ENCODE peak calls at places on chromosome 9, in six cellular contexts. M is H1, B is IMR-90, G is neuronal stem cell, Y is mesenchymal stem cell, Q is trophoblast cell. P is an unnamed sample.

GRCh38 chr9:126342621-126343031 is 16.0 kb downstream of the MVB12B start:
- DNase-seq in M (no peak), B (no peak), G (no peak), Y (no peak), Q (no peak), P (no peak)

GRCh38 chr9:95189230-95190098 is 128.0 kb downstream of the FANCC start:
- DNase-seq in M (no peak), B (peak), G (no peak), Y (peak), Q (no peak), P (no peak)

GRCh38 chr9:93648836-93649235 is 72.5 kb downstream of the PHF2 start:
- DNase-seq in M (no peak), B (no peak), G (no peak), Y (no peak), Q (no peak), P (no peak)

GRCh38 chr9:128636024-128636390 is 20.6 kb downstream of the DYNC2I2 start:
- DNase-seq in M (peak), B (no peak), G (no peak), Y (no peak), Q (peak), P (peak)

GRCh38 chr9:34279431-34279830 is 49.6 kb downstream of the KIF24 start:
- DNase-seq in M (no peak), B (no peak), G (no peak), Y (no peak), Q (no peak), P (no peak)

GRCh38 chr9:112754578-112754977 is 4.0 kb downstream of the SNX30 start:
- DNase-seq in M (peak), B (peak), G (no peak), Y (no peak), Q (no peak), P (no peak)

GRCh38 chr9:99269429-99269828 is 47.3 kb downstream of the SEC61B start:
- DNase-seq in M (no peak), B (peak), G (no peak), Y (peak), Q (no peak), P (no peak)

GRCh38 chr9:88537743-88538055 is 2.7 kb downstream of the NXNL2 start:
- DNase-seq in M (no peak), B (peak), G (peak), Y (peak), Q (peak), P (no peak)

DNA sequence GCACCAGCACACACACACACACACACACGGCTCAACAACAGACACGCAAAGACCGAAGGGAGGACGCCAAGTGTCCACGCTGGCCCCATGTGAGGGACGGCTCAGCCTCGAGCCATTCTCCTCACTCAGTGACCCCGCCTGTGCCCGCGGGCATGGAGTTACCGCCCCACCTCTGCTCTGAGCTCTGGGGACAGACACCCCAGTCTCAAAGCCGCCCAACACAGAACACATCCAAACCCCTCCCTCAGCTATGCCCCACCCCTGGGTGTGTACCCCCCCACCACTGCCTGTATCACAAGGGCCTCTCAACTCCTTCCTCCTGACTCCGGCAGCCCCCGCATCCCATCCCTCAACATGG is 81.2 kb downstream of the CAMSAP1 start:
- DNase-seq in M (no peak), B (no peak), G (no peak), Y (no peak), Q (no peak), P (no peak)
- H3K14ac ChIP-seq in M (no peak), B (no peak), G (no peak), Y (peak), Q (no peak), P (no peak)

GRCh38 chr9:4316409-4316808 is 16.5 kb upstream of the GLIS3 start:
- DNase-seq in M (no peak), B (no peak), G (no peak), Y (no peak), Q (no peak), P (no peak)

GRCh38 chr9:4320021-4320420 is 20.2 kb upstream of the GLIS3 start:
- DNase-seq in M (no peak), B (no peak), G (no peak), Y (no peak), Q (no peak), P (no peak)

GRCh38 chr9:4318741-4319140 is 18.9 kb upstream of the GLIS3 start:
- DNase-seq in M (no peak), B (no peak), G (no peak), Y (no peak), Q (no peak), P (no peak)

GRCh38 chr9:4313144-4313543 is 13.3 kb upstream of the GLIS3 start:
- DNase-seq in M (no peak), B (no peak), G (no peak), Y (no peak), Q (no peak), P (no peak)

GRCh38 chr9:4315582-4316215 is 15.8 kb upstream of the GLIS3 start:
- DNase-seq in M (peak), B (peak), G (peak), Y (peak), Q (peak), P (peak)
- H3K14ac ChIP-seq in M (no peak), B (no peak), G (no peak), Y (no peak), Q (no peak), P (no peak)

GRCh38 chr9:109498195-109499060 is at the start of gene PTPN3:
- DNase-seq in M (no peak), B (no peak), G (no peak), Y (no peak), Q (peak), P (peak)

GRCh38 chr9:109496126-109496707 is 1.9 kb downstream of the PTPN3 start:
- DNase-seq in M (no peak), B (no peak), G (no peak), Y (no peak), Q (no peak), P (no peak)

GRCh38 chr9:109488791-109489492 is 9.2 kb downstream of the PTPN3 start:
- DNase-seq in M (no peak), B (no peak), G (no peak), Y (no peak), Q (no peak), P (no peak)

GRCh38 chr9:109497193-109498165 is 628 bp downstream of the PTPN3 start:
- DNase-seq in M (no peak), B (no peak), G (no peak), Y (no peak), Q (peak), P (no peak)

GRCh38 chr9:109493648-109494047 is 4.5 kb downstream of the PTPN3 start:
- DNase-seq in M (no peak), B (no peak), G (no peak), Y (no peak), Q (no peak), P (no peak)
- H3K14ac ChIP-seq in M (no peak), B (no peak), G (no peak), Y (no peak), Q (no peak), P (no peak)

GRCh38 chr9:103245369-103245768 is 250.2 kb downstream of the CYLC2 start:
- DNase-seq in M (no peak), B (no peak), G (no peak), Y (no peak), Q (no peak), P (no peak)

GRCh38 chr9:103242486-103242885 is 247.4 kb downstream of the CYLC2 start:
- DNase-seq in M (no peak), B (no peak), G (no peak), Y (no peak), Q (no peak), P (no peak)

GRCh38 chr9:103242025-103242424 is 246.9 kb downstream of the CYLC2 start:
- DNase-seq in M (no peak), B (no peak), G (no peak), Y (no peak), Q (no peak), P (no peak)

DNA sequence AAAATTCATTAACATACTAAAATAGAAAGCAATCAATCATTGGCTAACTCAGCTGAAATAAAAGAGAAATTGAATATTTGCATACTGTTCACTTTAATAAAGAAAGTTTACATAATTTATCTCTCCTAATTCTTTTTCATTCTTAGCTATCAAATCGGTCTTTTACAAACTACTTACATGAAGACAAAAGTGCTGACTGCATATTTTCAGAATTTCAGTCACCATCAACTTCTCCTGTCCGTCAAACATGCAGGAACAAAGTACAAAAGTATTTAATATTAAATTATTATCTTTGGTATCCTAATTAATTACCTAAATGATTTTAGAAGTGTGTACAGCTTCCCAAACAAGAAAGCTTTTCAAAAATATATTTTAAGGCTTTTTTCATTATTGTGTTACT is 248.4 kb downstream of the CYLC2 start:
- DNase-seq in M (no peak), B (no peak), G (no peak), Y (no peak), Q (no peak), P (no peak)
- H3K14ac ChIP-seq in M (no peak), B (no peak), G (no peak), Y (no peak), Q (no peak), P (no peak)

GRCh38 chr9:116335392-116335791 is 181.8 kb downstream of the PAPPA start:
- DNase-seq in M (no peak), B (no peak), G (no peak), Y (no peak), Q (no peak), P (no peak)

GRCh38 chr9:116331241-116331640 is 177.7 kb downstream of the PAPPA start:
- DNase-seq in M (no peak), B (no peak), G (no peak), Y (no peak), Q (no peak), P (no peak)

GRCh38 chr9:116332090-116332489 is 178.5 kb downstream of the PAPPA start:
- DNase-seq in M (no peak), B (no peak), G (no peak), Y (no peak), Q (no peak), P (no peak)

GRCh38 chr9:116334581-116335150 is 181.1 kb downstream of the PAPPA start:
- DNase-seq in M (no peak), B (no peak), G (peak), Y (no peak), Q (no peak), P (no peak)

DNA sequence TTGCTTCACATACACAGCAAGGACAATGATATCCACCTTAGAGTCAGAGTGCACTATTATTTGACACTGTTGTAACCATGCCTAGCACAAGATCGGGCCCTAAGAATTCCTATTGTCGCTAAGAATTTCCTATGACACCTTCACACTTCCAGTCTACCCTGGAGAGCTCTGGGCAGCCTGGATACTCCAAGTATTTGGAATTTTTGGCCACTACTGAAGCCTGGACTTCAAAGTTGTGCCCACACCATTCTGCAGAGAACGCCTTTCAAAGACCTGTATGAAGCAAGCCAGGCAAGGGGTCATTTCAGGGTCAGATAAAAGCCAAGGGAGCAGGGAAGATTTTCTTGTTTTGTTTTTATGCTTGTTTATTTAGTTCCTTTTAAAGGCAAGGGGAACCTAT is 179.7 kb downstream of the PAPPA start:
- DNase-seq in M (no peak), B (no peak), G (no peak), Y (no peak), Q (peak), P (no peak)
- H3K14ac ChIP-seq in M (peak), B (no peak), G (no peak), Y (no peak), Q (no peak), P (no peak)

GRCh38 chr9:137147793-137148160 is 8.8 kb downstream of the GRIN1 start:
- DNase-seq in M (no peak), B (no peak), G (no peak), Y (no peak), Q (no peak), P (no peak)

GRCh38 chr9:137145731-137146526 is 7.0 kb downstream of the GRIN1 start:
- DNase-seq in M (no peak), B (no peak), G (no peak), Y (no peak), Q (no peak), P (no peak)

GRCh38 chr9:137146527-137146918 is 7.6 kb downstream of the GRIN1 start:
- DNase-seq in M (no peak), B (no peak), G (no peak), Y (no peak), Q (no peak), P (no peak)

GRCh38 chr9:137148242-137148641 is 9.3 kb downstream of the GRIN1 start:
- DNase-seq in M (no peak), B (no peak), G (no peak), Y (no peak), Q (no peak), P (no peak)

DNA sequence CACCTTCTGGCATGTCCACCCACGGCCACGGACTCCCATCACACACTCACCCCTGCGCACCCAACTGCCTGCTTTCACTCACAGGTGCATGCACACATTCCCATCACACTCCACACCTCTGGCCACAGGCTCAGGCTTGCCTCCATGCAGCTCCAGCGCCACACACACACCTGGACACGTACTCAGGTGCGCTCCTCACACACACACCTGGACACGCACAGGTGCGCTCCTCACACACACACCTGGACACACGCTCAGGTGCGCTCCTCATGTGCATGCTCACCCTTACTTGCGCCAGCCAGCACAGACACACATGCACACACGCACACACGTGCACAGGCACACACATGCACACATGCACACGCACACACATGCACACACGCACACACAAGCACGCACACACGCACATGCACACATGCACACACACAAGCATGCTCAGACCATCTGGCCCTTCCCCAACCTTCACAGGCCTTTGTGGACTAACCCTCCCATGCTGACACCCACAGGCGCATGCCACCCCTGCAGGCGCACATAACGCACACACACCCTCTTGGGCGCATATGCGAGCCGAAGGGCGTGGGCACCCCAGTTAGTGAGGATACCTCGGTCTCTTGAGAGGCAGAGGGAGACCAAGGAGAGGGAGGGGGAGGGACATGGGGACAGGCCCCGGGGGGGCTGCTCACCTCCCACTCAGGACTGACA is 8.3 kb downstream of the GRIN1 start:
- DNase-seq in M (no peak), B (no peak), G (no peak), Y (no peak), Q (no peak), P (no peak)
- H3K14ac ChIP-seq in M (no peak), B (no peak), G (peak), Y (no peak), Q (no peak), P (no peak)

GRCh38 chr9:116524778-116525470 is 162.2 kb upstream of the TRIM32 start:
- DNase-seq in M (no peak), B (no peak), G (no peak), Y (no peak), Q (no peak), P (no peak)

GRCh38 chr9:116516456-116516855 is 170.6 kb upstream of the TRIM32 start:
- DNase-seq in M (no peak), B (no peak), G (no peak), Y (peak), Q (no peak), P (no peak)

GRCh38 chr9:116515541-116515940 is 171.6 kb upstream of the TRIM32 start:
- DNase-seq in M (no peak), B (no peak), G (no peak), Y (no peak), Q (no peak), P (no peak)

GRCh38 chr9:116525611-116526010 is 161.5 kb upstream of the TRIM32 start:
- DNase-seq in M (no peak), B (no peak), G (no peak), Y (no peak), Q (no peak), P (no peak)

GRCh38 chr9:116520218-116520617 is 166.9 kb upstream of the TRIM32 start:
- DNase-seq in M (no peak), B (no peak), G (no peak), Y (no peak), Q (no peak), P (no peak)
- H3K14ac ChIP-seq in M (no peak), B (no peak), G (no peak), Y (no peak), Q (no peak), P (no peak)

GRCh38 chr9:136666364-136667216 is 3.9 kb downstream of the EGFL7 start:
- DNase-seq in M (no peak), B (no peak), G (no peak), Y (no peak), Q (no peak), P (no peak)

GRCh38 chr9:136667217-136667939 is 4.7 kb downstream of the EGFL7 start:
- DNase-seq in M (no peak), B (no peak), G (no peak), Y (no peak), Q (no peak), P (no peak)

GRCh38 chr9:136669791-136670464 is 7.2 kb downstream of the EGFL7 start:
- DNase-seq in M (no peak), B (no peak), G (no peak), Y (no peak), Q (no peak), P (no peak)

GRCh38 chr9:136668983-136669790 is 6.5 kb downstream of the EGFL7 start:
- DNase-seq in M (no peak), B (no peak), G (no peak), Y (no peak), Q (no peak), P (no peak)

GRCh38 chr9:136667940-136668760 is 5.4 kb downstream of the EGFL7 start:
- DNase-seq in M (no peak), B (no peak), G (no peak), Y (no peak), Q (no peak), P (no peak)
- H3K14ac ChIP-seq in M (no peak), B (no peak), G (no peak), Y (no peak), Q (no peak), P (no peak)